ENCODE peak calls at places on chromosomes 13 and 19, in eight cellular contexts. O, X, J, H, R, U, D and E are unnamed samples.

GRCh38 chr19:41785653-41786052 is 10.7 kb upstream of the CEACAM3 start:
- DNase-seq in O (peak), X (peak), J (peak), H (peak), R (peak), U (peak), D (peak), E (peak)

GRCh38 chr19:3047307-3048189 is 14.7 kb downstream of the TLE5 start:
- DNase-seq in O (peak), X (peak), J (peak), H (peak), R (peak), U (peak), D (peak), E (peak)

GRCh38 chr19:2476451-2477140 is 669 bp downstream of the GADD45B start:
- DNase-seq in O (peak), X (peak), J (peak), H (peak), R (no peak), U (peak), D (peak), E (peak)

GRCh38 chr13:35782793-35783192 is 306.3 kb upstream of the MAB21L1 start:
- DNase-seq in O (no peak), X (no peak), J (no peak), H (no peak), R (no peak), U (no peak), D (no peak), E (no peak)

GRCh38 chr19:3184847-3185481 is 766 bp upstream of the NCLN start:
- DNase-seq in O (peak), X (peak), J (peak), H (no peak), R (no peak), U (peak), D (no peak), E (peak)

GRCh38 chr19:7976461-7976860 is 29.0 kb downstream of the ELAVL1 start:
- DNase-seq in O (no peak), X (no peak), J (no peak), H (no peak), R (no peak), U (no peak), D (no peak), E (no peak)

GRCh38 chr19:12777217-12778019 is 2.1 kb upstream of the HOOK2 start:
- DNase-seq in O (peak), X (peak), J (peak), H (peak), R (no peak), U (peak), D (peak), E (peak)

GRCh38 chr13:101398191-101398590 is 18.1 kb downstream of the NALCN start:
- DNase-seq in O (no peak), X (no peak), J (no peak), H (peak), R (no peak), U (no peak), D (no peak), E (no peak)

GRCh38 chr19:23774156-23774971 is 15.7 kb upstream of the ZNF681 start:
- DNase-seq in O (peak), X (no peak), J (no peak), H (no peak), R (no peak), U (no peak), D (no peak), E (no peak)

GRCh38 chr19:1401138-1401888 is at the start of gene GAMT:
- DNase-seq in O (peak), X (peak), J (peak), H (peak), R (no peak), U (peak), D (peak), E (peak)

GRCh38 chr13:51793570-51794273 is 10.2 kb downstream of the DHRS12 start:
- DNase-seq in O (peak), X (no peak), J (peak), H (peak), R (peak), U (no peak), D (no peak), E (no peak)

GRCh38 chr13:113746143-113746525 is 12.9 kb upstream of the TMEM255B start:
- DNase-seq in O (peak), X (peak), J (no peak), H (no peak), R (no peak), U (no peak), D (no peak), E (no peak)

GRCh38 chr19:56109216-56109615 is 11.9 kb downstream of the ZNF787 start:
- DNase-seq in O (no peak), X (no peak), J (no peak), H (no peak), R (no peak), U (no peak), D (no peak), E (no peak)

GRCh38 chr19:38389101-38389925 is 816 bp downstream of the SPRED3 start:
- DNase-seq in O (peak), X (peak), J (no peak), H (peak), R (no peak), U (peak), D (no peak), E (peak)

GRCh38 chr13:25037057-25037813 is 58.7 kb upstream of the PABPC3 start:
- DNase-seq in O (peak), X (peak), J (peak), H (peak), R (peak), U (peak), D (peak), E (peak)

GRCh38 chr19:10478476-10478875 is 24.7 kb downstream of the KEAP1 start:
- DNase-seq in O (no peak), X (no peak), J (no peak), H (no peak), R (no peak), U (peak), D (no peak), E (no peak)

GRCh38 chr19:55474269-55475265 is 1.9 kb upstream of the ZNF628 start:
- DNase-seq in O (no peak), X (no peak), J (no peak), H (no peak), R (no peak), U (no peak), D (no peak), E (peak)

DNA sequence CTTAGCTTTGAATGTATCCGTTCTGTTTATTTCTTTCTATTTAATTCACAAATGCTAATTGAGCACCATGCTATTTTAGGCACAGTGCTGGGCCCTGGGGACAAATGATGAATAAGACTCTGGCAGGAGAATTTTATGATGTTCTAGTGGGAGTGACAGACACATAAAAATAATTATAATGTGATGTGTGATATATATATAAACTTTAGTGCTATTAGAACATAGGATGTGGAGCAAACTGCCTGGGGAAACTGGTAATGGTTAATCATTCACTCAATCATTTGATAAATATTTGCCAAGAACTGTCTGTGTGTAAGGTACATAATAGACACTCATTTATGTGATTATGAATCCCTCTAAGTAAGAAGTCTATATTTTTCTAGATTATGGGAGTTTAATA is 50.7 kb upstream of the FRY start:
- DNase-seq in O (no peak), X (no peak), J (no peak), H (peak), R (no peak), U (no peak), D (no peak), E (no peak)
- TF ChIP-seq EZH2phosphoT487 in O (no peak), X (no peak), J (no peak), H (no peak), R (no peak), U (no peak), D (no peak), E (no peak)

DNA sequence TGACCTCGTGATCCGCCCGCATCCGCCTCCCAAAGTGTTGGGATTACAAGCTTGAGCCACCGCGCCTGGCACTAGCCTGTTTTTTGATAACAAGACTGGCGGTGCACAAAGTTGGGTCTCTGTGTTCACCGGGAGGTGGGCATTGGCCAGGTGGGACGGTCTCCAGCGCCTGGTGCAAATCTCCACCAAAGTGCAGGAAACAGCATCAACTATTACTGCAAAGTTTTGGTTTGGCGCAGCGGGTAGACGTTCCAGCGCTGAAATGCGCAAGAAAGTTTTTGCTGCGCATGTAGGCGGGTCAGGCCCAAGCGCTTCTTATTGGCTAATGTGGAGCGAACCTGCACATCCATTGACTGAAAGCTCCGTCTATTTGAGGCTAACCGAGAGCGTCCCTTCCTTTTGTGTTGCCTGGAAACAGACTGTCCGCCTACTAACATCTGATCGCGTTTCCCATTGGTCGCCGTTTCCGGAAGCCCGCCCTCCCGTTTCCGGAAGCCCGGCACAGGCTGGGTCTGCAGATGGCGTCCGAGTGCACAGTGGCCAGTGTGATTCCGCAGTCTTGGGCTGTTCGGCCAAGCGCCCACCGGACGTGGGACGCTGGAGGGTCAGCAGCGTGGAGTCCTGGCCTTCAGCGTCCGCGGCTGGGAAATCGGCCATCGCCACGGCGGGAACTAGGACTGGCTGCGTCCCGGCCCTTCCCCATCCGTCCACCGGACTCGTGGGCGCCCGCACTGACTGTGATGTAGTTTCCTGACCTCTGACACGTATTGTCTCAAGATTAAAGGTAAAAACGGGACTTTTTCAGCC is 53.3 kb upstream of the ZNF527 start:
- DNase-seq in O (peak), X (peak), J (peak), H (peak), R (peak), U (peak), D (peak), E (peak)
- TF ChIP-seq CTCF in O (peak), X (peak), J (peak), H (peak), R (no peak), U (peak), D (peak), E (peak)

DNA sequence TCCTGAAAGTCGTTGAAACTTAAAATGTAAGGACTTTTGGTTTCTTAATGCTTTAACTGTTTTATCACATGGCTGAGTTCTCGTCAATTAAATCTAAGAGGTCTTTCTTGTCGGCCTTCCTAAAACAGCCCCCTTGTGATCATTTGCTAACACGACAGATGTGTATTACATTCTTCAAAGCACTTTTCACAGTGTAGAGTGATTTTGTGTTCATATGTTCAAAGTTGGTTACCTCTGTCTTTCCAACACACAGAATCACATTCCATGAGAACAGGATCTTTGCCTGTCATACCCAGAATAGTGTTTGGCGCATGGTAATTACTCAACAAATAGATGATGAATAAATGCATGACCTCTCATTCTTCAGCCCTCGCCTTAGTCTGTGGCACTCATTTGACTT is 1.1 kb downstream of the GTF2F2 start:
- DNase-seq in O (peak), X (peak), J (peak), H (peak), R (peak), U (peak), D (peak), E (peak)
- TF ChIP-seq EZH2phosphoT487 in O (no peak), X (no peak), J (no peak), H (no peak), R (no peak), U (no peak), D (no peak), E (no peak)

DNA sequence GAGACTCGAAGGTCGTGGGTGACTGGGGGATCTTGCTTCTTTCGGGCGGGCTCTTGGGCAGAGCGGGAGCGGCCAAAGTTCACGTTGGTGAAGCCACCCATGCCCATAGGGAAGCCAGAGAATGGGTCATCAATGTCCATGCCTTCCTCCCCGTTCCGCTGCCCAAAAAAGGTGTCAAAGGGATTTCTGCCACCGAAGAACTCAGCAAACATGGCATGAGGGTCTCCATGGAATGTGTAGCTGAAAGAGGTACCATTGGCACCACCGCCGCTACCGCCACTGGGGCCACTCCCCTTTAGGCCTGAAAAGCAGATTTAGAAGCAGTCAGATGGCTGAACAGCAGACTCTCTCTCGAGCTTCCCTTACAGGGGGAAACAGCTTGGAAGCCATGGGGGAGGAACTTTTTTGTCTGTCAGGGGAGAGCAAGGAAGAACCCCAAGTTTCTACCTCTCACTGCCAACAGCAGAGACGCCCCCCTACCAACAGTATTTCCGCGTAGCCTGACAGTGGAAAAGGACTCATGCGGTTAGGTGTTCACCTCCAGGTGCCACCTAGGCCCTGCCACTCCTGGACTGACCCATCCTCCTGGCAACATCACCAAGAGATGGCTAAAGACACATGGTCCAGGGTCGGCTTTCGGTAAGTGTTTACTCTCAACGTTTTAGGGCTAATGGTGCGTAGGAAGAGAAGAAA is 1.3 kb downstream of the DNAJB1 start:
- DNase-seq in O (no peak), X (no peak), J (peak), H (no peak), R (no peak), U (no peak), D (no peak), E (no peak)
- TF ChIP-seq CTCF in O (no peak), X (no peak), J (no peak), H (no peak), R (no peak), U (no peak), D (no peak), E (no peak)

GRCh38 chr13:29954082-29955043 is 103.9 kb upstream of the UBL3 start:
- DNase-seq in O (no peak), X (no peak), J (no peak), H (no peak), R (no peak), U (no peak), D (no peak), E (no peak)
- TF ChIP-seq EZH2phosphoT487 in O (no peak), X (no peak), J (no peak), H (no peak), R (no peak), U (no peak), D (no peak), E (no peak)

DNA sequence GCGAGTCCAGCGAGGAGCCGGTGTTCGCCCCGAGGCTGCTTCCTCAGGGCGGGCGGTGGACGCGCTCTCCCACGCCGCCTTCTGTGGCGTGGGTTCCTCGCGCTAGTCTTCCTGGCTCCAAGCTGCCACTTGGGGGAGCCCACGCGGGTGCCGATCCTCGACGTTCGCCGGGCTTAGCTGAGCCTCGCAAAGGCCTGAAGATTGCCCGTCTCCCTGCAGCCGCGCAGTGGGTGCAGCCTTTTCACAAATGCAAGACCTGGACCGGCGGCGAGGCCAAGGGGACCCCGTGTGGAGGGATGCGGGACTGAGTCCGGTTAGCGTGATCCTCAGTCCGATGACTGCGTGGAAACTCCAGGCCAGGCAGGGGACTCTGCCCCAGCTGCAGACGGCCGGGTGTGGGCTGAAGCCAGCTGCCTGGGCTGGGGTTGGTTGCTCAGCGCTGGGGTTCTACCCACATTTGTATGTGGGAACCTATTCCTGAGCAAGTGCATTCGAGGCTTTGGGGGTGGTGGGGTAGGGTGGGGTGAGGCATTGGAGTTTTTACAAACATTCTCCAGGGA is 16.6 kb upstream of the LRP3 start:
- DNase-seq in O (peak), X (peak), J (no peak), H (peak), R (no peak), U (peak), D (no peak), E (peak)
- TF ChIP-seq CTCF in O (peak), X (no peak), J (peak), H (peak), R (no peak), U (peak), D (peak), E (peak)

GRCh38 chr13:106587787-106588186 is 19.9 kb upstream of the ARGLU1 start:
- DNase-seq in O (no peak), X (no peak), J (no peak), H (peak), R (no peak), U (no peak), D (peak), E (no peak)
- TF ChIP-seq EZH2phosphoT487 in O (no peak), X (no peak), J (no peak), H (no peak), R (no peak), U (no peak), D (no peak), E (no peak)

DNA sequence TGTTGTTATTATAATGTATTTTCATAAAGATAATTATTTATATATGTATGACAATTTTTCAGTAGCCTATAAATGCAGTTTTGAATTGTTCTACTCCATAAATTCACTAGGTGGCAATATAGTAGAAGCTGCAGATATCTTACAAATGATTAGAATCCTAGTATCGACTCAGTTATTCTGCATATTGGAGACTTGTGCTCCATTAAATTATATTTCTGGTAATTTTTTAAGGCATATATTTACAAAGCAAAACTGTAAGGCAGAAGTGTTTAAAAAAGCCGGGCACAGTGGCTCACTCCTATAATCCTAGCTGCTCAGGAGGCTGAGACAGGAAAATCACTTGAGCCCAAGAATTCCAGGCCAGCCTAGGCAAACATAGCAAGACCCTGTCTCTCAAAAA is 58.7 kb downstream of the DPY19L3 start:
- DNase-seq in O (no peak), X (no peak), J (peak), H (peak), R (peak), U (peak), D (peak), E (no peak)
- TF ChIP-seq CTCF in O (peak), X (no peak), J (peak), H (peak), R (peak), U (peak), D (peak), E (peak)

GRCh38 chr19:19223636-19224035 is 11.9 kb downstream of the NCAN start:
- DNase-seq in O (no peak), X (no peak), J (no peak), H (no peak), R (no peak), U (no peak), D (no peak), E (no peak)

GRCh38 chr19:19226204-19226603 is 14.4 kb downstream of the NCAN start:
- DNase-seq in O (no peak), X (no peak), J (no peak), H (no peak), R (no peak), U (no peak), D (no peak), E (no peak)

GRCh38 chr19:19224852-19225494 is 13.2 kb downstream of the NCAN start:
- DNase-seq in O (peak), X (peak), J (no peak), H (peak), R (peak), U (no peak), D (peak), E (peak)

GRCh38 chr19:19223060-19223459 is 11.3 kb downstream of the NCAN start:
- DNase-seq in O (no peak), X (no peak), J (no peak), H (no peak), R (no peak), U (no peak), D (no peak), E (no peak)

GRCh38 chr19:19224150-19224851 is 12.5 kb downstream of the NCAN start:
- DNase-seq in O (no peak), X (no peak), J (no peak), H (no peak), R (no peak), U (peak), D (no peak), E (peak)
- TF ChIP-seq EZH2phosphoT487 in O (no peak), X (no peak), J (no peak), H (no peak), R (no peak), U (no peak), D (no peak), E (no peak)